ENCODE peak calls at places on chromosome 2, in six cellular contexts. V is PC-9, N is fibroblast of lung, H is neural progenitor cell, L is H9, U is OCI-LY7. R is an unnamed sample.

GRCh38 chr2:121605820-121606733 is 43.2 kb downstream of the CLASP1 start:
- DNase-seq in V (no peak), N (no peak), H (no peak), L (no peak), U (no peak), R (peak)

GRCh38 chr2:236205867-236206645 is 37.9 kb upstream of the GBX2 start:
- DNase-seq in V (no peak), N (no peak), H (no peak), L (no peak), U (no peak), R (no peak)

GRCh38 chr2:152407806-152408205 is 72.8 kb downstream of the FMNL2 start:
- DNase-seq in V (no peak), N (no peak), H (no peak), L (no peak), U (no peak), R (no peak)

GRCh38 chr2:1675633-1676032 is 68.7 kb downstream of the PXDN start:
- DNase-seq in V (peak), N (peak), H (peak), L (no peak), U (no peak), R (peak)

GRCh38 chr2:173427887-173428683 is 73.4 kb downstream of the CDCA7 start:
- DNase-seq in V (peak), N (peak), H (no peak), L (no peak), U (no peak), R (no peak)

GRCh38 chr2:74039611-74040010 is 54.9 kb downstream of the TET3 start:
- DNase-seq in V (no peak), N (no peak), H (no peak), L (no peak), U (no peak), R (no peak)

GRCh38 chr2:169095631-169096105 is 26.3 kb downstream of the DHRS9 start:
- DNase-seq in V (peak), N (peak), H (no peak), L (no peak), U (no peak), R (peak)

GRCh38 chr2:288002-288742 is at the start of gene ALKAL2:
- DNase-seq in V (no peak), N (peak), H (peak), L (peak), U (no peak), R (no peak)

GRCh38 chr2:158131483-158131912 is 29.8 kb downstream of the UPP2 start:
- DNase-seq in V (no peak), N (no peak), H (no peak), L (no peak), U (no peak), R (no peak)

GRCh38 chr2:96329416-96329815 is 4.3 kb downstream of the ITPRIPL1 start:
- DNase-seq in V (peak), N (peak), H (no peak), L (no peak), U (no peak), R (peak)

GRCh38 chr2:188675391-188676011 is 298.7 kb upstream of the COL3A1 start:
- DNase-seq in V (no peak), N (peak), H (no peak), L (no peak), U (no peak), R (peak)

GRCh38 chr2:231672617-231673347 is 35.5 kb upstream of the PTMA start:
- DNase-seq in V (peak), N (peak), H (peak), L (peak), U (peak), R (peak)

GRCh38 chr2:96116424-96116878 is at the start of gene ADRA2B:
- DNase-seq in V (no peak), N (peak), H (peak), L (peak), U (peak), R (peak)

GRCh38 chr2:160920791-160921303 is 239.4 kb upstream of the TANK start:
- DNase-seq in V (no peak), N (peak), H (no peak), L (no peak), U (no peak), R (peak)

GRCh38 chr2:48346124-48346536 is 183.8 kb upstream of the STON1 start:
- DNase-seq in V (no peak), N (peak), H (peak), L (no peak), U (no peak), R (no peak)

GRCh38 chr2:10345813-10346212 is 43.1 kb downstream of the HPCAL1 start:
- DNase-seq in V (no peak), N (no peak), H (no peak), L (no peak), U (no peak), R (no peak)

GRCh38 chr2:109324859-109325258 is 195.9 kb downstream of the SH3RF3 start:
- DNase-seq in V (peak), N (peak), H (no peak), L (no peak), U (no peak), R (no peak)

GRCh38 chr2:54308186-54308585 is 52.2 kb upstream of the TSPYL6 start:
- DNase-seq in V (peak), N (peak), H (no peak), L (no peak), U (no peak), R (peak)

GRCh38 chr2:75570948-75571729 is 10.4 kb upstream of the EVA1A start:
- DNase-seq in V (peak), N (peak), H (no peak), L (no peak), U (no peak), R (peak)

GRCh38 chr2:23698733-23699391 is 228.1 kb downstream of the ATAD2B start:
- DNase-seq in V (no peak), N (peak), H (no peak), L (peak), U (no peak), R (peak)

GRCh38 chr2:234587341-234588053 is 90.6 kb upstream of the ARL4C start:
- DNase-seq in V (no peak), N (peak), H (no peak), L (no peak), U (no peak), R (no peak)

GRCh38 chr2:178891265-178891958 is 84.2 kb upstream of the TTN start:
- DNase-seq in V (peak), N (peak), H (peak), L (peak), U (peak), R (peak)
- H2AFZ ChIP-seq in V (peak), N (no peak), H (peak), L (no peak), U (no peak), R (peak)

DNA sequence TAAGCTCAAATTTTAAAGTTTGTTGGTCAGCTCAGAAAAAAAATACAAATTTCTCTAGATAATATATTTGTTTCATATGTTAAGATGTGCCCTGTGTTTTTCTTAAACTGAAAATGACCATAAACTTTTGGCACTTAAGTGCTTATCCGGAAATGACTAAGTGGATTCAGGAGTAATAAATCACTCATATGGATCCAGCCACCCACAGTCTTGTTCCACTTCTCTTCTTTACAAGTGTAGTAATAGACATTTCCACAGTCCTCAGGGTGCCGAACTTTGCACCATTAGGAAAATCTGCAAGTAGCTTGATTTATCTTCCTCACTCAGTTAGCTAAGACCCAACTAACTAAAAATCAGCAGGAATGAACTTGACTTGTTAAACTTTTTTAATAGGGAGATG is 322.4 kb downstream of the ARHGAP15 start:
- DNase-seq in V (no peak), N (peak), H (no peak), L (no peak), U (no peak), R (no peak)
- H2AFZ ChIP-seq in V (no peak), N (no peak), H (no peak), L (no peak), U (no peak), R (no peak)

GRCh38 chr2:118509319-118510016 is 338.0 kb downstream of the EN1 start:
- DNase-seq in V (no peak), N (no peak), H (no peak), L (no peak), U (no peak), R (no peak)
- H2AFZ ChIP-seq in V (no peak), N (no peak), H (no peak), L (no peak), U (no peak), R (no peak)

GRCh38 chr2:17899871-17900270 is 21.4 kb downstream of the KCNS3 start:
- DNase-seq in V (peak), N (no peak), H (no peak), L (no peak), U (no peak), R (no peak)

GRCh38 chr2:17901246-17901645 is 22.8 kb downstream of the KCNS3 start:
- DNase-seq in V (no peak), N (no peak), H (no peak), L (no peak), U (no peak), R (no peak)
- H2AFZ ChIP-seq in V (no peak), N (no peak), H (no peak), L (no peak), U (no peak), R (no peak)

DNA sequence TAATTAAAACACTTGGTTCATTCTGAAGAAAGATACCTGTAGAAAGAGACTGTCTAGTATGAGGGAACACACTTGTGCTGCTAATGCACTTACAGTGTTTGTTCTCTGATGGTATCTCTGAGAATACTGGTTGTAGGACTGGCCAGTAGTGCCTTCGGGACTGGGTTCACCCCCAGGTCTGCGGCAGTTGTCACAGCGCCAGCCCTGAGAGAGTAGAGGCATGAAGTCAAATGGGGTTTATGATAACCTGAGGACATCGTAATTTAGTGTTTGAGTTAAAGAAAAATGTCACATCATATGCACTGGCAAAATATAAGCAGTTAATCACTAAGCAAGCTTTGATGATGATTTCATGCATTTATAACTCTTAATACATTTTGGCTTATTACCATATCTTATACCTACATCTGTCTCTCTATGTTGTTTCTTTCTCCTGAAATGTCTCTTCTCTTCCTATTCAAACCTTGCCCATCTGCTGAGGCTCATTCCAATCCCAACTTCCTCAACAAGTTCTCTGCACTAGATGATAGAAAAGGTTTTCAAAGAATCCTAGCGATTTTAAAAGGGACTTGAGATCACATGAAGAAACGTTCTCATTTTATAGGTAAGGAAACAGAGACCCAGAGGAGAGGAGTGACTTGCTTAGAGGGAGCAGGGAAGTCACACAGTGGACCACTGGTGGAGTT is 50.2 kb downstream of the ATIC start:
- DNase-seq in V (no peak), N (peak), H (no peak), L (no peak), U (no peak), R (peak)
- H2AFZ ChIP-seq in V (no peak), N (no peak), H (no peak), L (no peak), U (no peak), R (no peak)

R was measured in osteoblast.